ENCODE peak calls at places on chromosomes 12 and 14, in seven cellular contexts. B, J, A, Z, H, F and I are unnamed samples.

GRCh38 chr12:71214511-71215285 is 56.9 kb upstream of the TSPAN8 start:
- DNase-seq in H (no peak), J (peak; percentile 28), Z (no peak), A (no peak), B (peak; percentile 70), F (peak; percentile 78), I (no peak)

GRCh38 chr12:27696293-27696652 is at the start of gene REP15:
- DNase-seq in H (no peak), F (no peak), B (no peak), A (no peak), Z (no peak), J (no peak), I (no peak)

GRCh38 chr14:92540472-92541048 is 27.0 kb downstream of the RIN3 start:
- DNase-seq in H (no peak), F (no peak), J (peak; percentile 99), B (peak; percentile 92), A (no peak), Z (peak; percentile 22), I (no peak)

GRCh38 chr14:106094654-106095189 is 568.3 kb downstream of the TMEM121 start:
- DNase-seq in J (no peak), B (no peak), F (no peak), A (no peak), H (no peak), Z (peak; percentile 13), I (peak; percentile 48)

GRCh38 chr12:13211191-13211858 is 14.8 kb downstream of the EMP1 start:
- DNase-seq in J (no peak), F (no peak), Z (no peak), B (no peak), A (no peak), H (no peak), I (no peak)

GRCh38 chr14:69812725-69813124 is 15.7 kb upstream of the SLC10A1 start:
- DNase-seq in J (no peak), Z (peak; percentile 60), H (no peak), F (peak; percentile 35), A (no peak), B (no peak), I (no peak)

GRCh38 chr14:95830386-95830785 is 46.2 kb upstream of the TUNAR start:
- DNase-seq in B (no peak), F (no peak), H (no peak), Z (no peak), J (no peak), A (no peak), I (peak; percentile 29)

GRCh38 chr12:103743788-103744187 is 97.2 kb downstream of the NT5DC3 start:
- DNase-seq in A (no peak), F (no peak), H (no peak), Z (no peak), J (no peak), B (no peak), I (no peak)

GRCh38 chr14:52079239-52079956 is 10.5 kb upstream of the NID2 start:
- DNase-seq in B (no peak), F (no peak), H (no peak), Z (no peak), J (peak; percentile 49), A (no peak), I (no peak)

GRCh38 chr12:21882635-21883034 is 58.6 kb downstream of the ABCC9 start:
- DNase-seq in Z (no peak), B (no peak), H (no peak), A (no peak), J (no peak), F (no peak), I (no peak)

GRCh38 chr14:90483117-90483516 is 86.3 kb downstream of the CALM1 start:
- DNase-seq in F (no peak), B (no peak), J (no peak), H (no peak), A (no peak), Z (no peak), I (no peak)

GRCh38 chr12:55930771-55931316 is at the start of gene DGKA:
- DNase-seq in Z (peak; percentile 52), B (peak; percentile 77), H (peak; percentile 59), A (peak; percentile 41), F (peak; percentile 71), J (peak; percentile 89), I (peak; percentile 78)

GRCh38 chr12:46553266-46553665 is 180.7 kb upstream of the SLC38A2 start:
- DNase-seq in F (peak; percentile 12), A (no peak), B (no peak), J (peak; percentile 74), H (no peak), Z (no peak), I (no peak)

GRCh38 chr12:114770323-114770722 is 86.3 kb upstream of the TBX3 start:
- DNase-seq in Z (no peak), B (no peak), J (no peak), H (no peak), A (no peak), F (peak; percentile 41), I (no peak)

GRCh38 chr14:94158239-94158888 is 15.8 kb upstream of the PPP4R4 start:
- DNase-seq in H (no peak), A (no peak), B (no peak), Z (no peak), F (no peak), J (no peak), I (no peak)